ENCODE peak calls at places on chromosomes 2 and 18, in seven cellular contexts. A, S, M, T, P, O and H are unnamed samples.

GRCh38 chr2:230787101-230787500 is 74.5 kb downstream of the CAB39 start:
- DNase-seq in M (no peak), T (no peak), S (no peak), P (no peak), O (no peak), A (no peak), H (no peak)

GRCh38 chr2:6184532-6185302 is 492.5 kb downstream of the SOX11 start:
- DNase-seq in M (no peak), A (no peak), O (no peak), P (no peak), T (no peak), S (no peak), H (no peak)

GRCh38 chr18:70288171-70288850 is 534 bp upstream of the SOCS6 start:
- DNase-seq in O (no peak), P (no peak), T (peak), S (no peak), M (no peak), A (peak), H (no peak)

GRCh38 chr2:162090109-162090508 is 16.1 kb upstream of the DPP4 start:
- DNase-seq in O (no peak), A (no peak), S (peak), P (no peak), T (no peak), M (no peak), H (no peak)

GRCh38 chr2:201127570-201127969 is 11.6 kb downstream of the CFLAR start:
- DNase-seq in O (peak), S (peak), A (no peak), P (no peak), M (no peak), T (no peak), H (no peak)

GRCh38 chr2:239502430-239503221 is 101.8 kb upstream of the HDAC4 start:
- DNase-seq in T (no peak), O (no peak), M (no peak), S (no peak), P (no peak), A (peak), H (no peak)

GRCh38 chr18:44356566-44357157 is 324.0 kb upstream of the SETBP1 start:
- DNase-seq in S (no peak), M (no peak), T (no peak), O (no peak), P (no peak), A (peak), H (no peak)

GRCh38 chr2:134253804-134254203 is at the start of gene MGAT5:
- DNase-seq in S (peak), O (no peak), T (no peak), A (no peak), M (no peak), P (no peak), H (no peak)

GRCh38 chr2:237864940-237865622 is 5.7 kb downstream of the RAMP1 start:
- DNase-seq in M (peak), A (peak), O (no peak), T (peak), P (no peak), S (peak), H (no peak)

GRCh38 chr18:12282436-12283039 is 25.5 kb upstream of the TUBB6 start:
- DNase-seq in O (peak), P (no peak), T (no peak), M (peak), A (no peak), S (peak), H (peak)

GRCh38 chr2:188909036-188909435 is 65.1 kb upstream of the COL3A1 start:
- DNase-seq in M (no peak), T (no peak), S (peak), O (peak), P (no peak), A (no peak), H (no peak)

GRCh38 chr2:176584333-176584732 is 315.1 kb downstream of the MTX2 start:
- DNase-seq in T (no peak), P (no peak), A (no peak), S (peak), O (no peak), M (no peak), H (no peak)

GRCh38 chr2:238154570-238154969 is 4.2 kb upstream of the ERFE start:
- DNase-seq in A (no peak), M (no peak), O (no peak), S (no peak), P (no peak), T (no peak), H (no peak)

GRCh38 chr18:74023220-74023619 is 124.4 kb downstream of the FBXO15 start:
- DNase-seq in M (no peak), P (no peak), O (no peak), A (no peak), T (no peak), S (no peak), H (no peak)

GRCh38 chr2:54206596-54206995 is 49.4 kb downstream of the TSPYL6 start:
- DNase-seq in M (no peak), O (no peak), T (no peak), P (no peak), A (no peak), S (peak), H (no peak)

GRCh38 chr18:33116376-33116775 is 324.1 kb downstream of the CCDC178 start:
- DNase-seq in P (no peak), A (peak), T (no peak), S (peak), M (no peak), O (no peak), H (no peak)

GRCh38 chr2:196808281-196808680 is 874 bp downstream of the C2orf66 start:
- DNase-seq in P (no peak), T (no peak), M (no peak), O (no peak), S (no peak), A (no peak), H (no peak)

GRCh38 chr2:136058262-136058661 is 59.7 kb downstream of the CXCR4 start:
- DNase-seq in O (no peak), S (no peak), M (no peak), T (no peak), A (no peak), P (no peak), H (no peak)

GRCh38 chr2:22281033-22281432 is 1103.9 kb upstream of the KLHL29 start:
- DNase-seq in T (no peak), P (no peak), A (no peak), M (no peak), O (peak), S (peak), H (no peak)

GRCh38 chr2:229154381-229154780 is 116.7 kb downstream of the PID1 start:
- DNase-seq in O (no peak), A (no peak), T (no peak), S (no peak), P (no peak), M (no peak), H (no peak)

GRCh38 chr2:105411720-105412407 is 13.0 kb upstream of the FHL2 start:
- DNase-seq in T (no peak), A (no peak), S (no peak), M (no peak), O (no peak), P (no peak), H (no peak)

GRCh38 chr18:72868666-72869661 is 1.2 kb upstream of the NETO1 start:
- DNase-seq in T (no peak), O (no peak), S (no peak), A (no peak), M (no peak), P (no peak), H (no peak)

GRCh38 chr2:98948956-98949739 is 13.1 kb upstream of the CRACDL start:
- DNase-seq in S (no peak), O (no peak), A (no peak), P (no peak), T (no peak), M (no peak), H (no peak)

GRCh38 chr2:10319892-10320574 is 17.3 kb downstream of the HPCAL1 start:
- DNase-seq in O (no peak), S (no peak), T (no peak), M (no peak), P (no peak), A (no peak), H (no peak)

GRCh38 chr2:150532883-150533282 is 45.4 kb upstream of the RND3 start:
- DNase-seq in S (peak), A (no peak), O (no peak), T (no peak), P (no peak), M (no peak), H (no peak)

GRCh38 chr2:106158131-106158530 is 36.0 kb downstream of the UXS1 start:
- DNase-seq in S (no peak), O (no peak), T (no peak), A (no peak), M (no peak), P (no peak), H (no peak)

GRCh38 chr2:237911363-237912017 is 52.1 kb downstream of the RAMP1 start:
- DNase-seq in S (no peak), O (no peak), A (no peak), M (no peak), T (peak), P (no peak), H (no peak)

GRCh38 chr2:240959941-240960308 is 38.5 kb upstream of the SNED1 start:
- DNase-seq in A (no peak), T (peak), O (no peak), S (no peak), M (no peak), P (no peak), H (no peak)

GRCh38 chr2:67709835-67710234 is 312.7 kb downstream of the ETAA1 start:
- DNase-seq in M (no peak), P (no peak), O (no peak), T (no peak), S (no peak), A (no peak), H (no peak)

GRCh38 chr2:172698041-172698863 is 37.4 kb upstream of the RAPGEF4 start:
- DNase-seq in A (no peak), M (peak), S (peak), T (no peak), O (peak), P (no peak), H (peak)

GRCh38 chr2:65491381-65491903 is 59.0 kb upstream of the SPRED2 start:
- DNase-seq in S (no peak), A (no peak), M (no peak), T (no peak), O (no peak), P (no peak), H (no peak)

GRCh38 chr2:8049851-8050571 is 631.8 kb upstream of the ID2 start:
- DNase-seq in A (no peak), S (peak), P (no peak), O (no peak), T (no peak), M (no peak), H (no peak)

GRCh38 chr2:1481406-1482252 is 68.4 kb downstream of the TPO start:
- DNase-seq in M (no peak), S (no peak), P (no peak), O (no peak), A (peak), T (no peak), H (no peak)

GRCh38 chr2:68043719-68044498 is 18.9 kb downstream of the C1D start:
- DNase-seq in A (no peak), S (peak), P (no peak), T (no peak), M (no peak), O (peak), H (no peak)

GRCh38 chr18:58481321-58482180 is 147.3 kb downstream of the ALPK2 start:
- DNase-seq in S (no peak), A (no peak), O (no peak), T (no peak), P (no peak), M (no peak), H (no peak)

GRCh38 chr2:44342854-44343253 is 18.4 kb downstream of the PREPL start:
- DNase-seq in S (peak), O (no peak), A (no peak), M (no peak), P (no peak), T (no peak), H (no peak)
- TF ChIP-seq CTCF in S (peak), O (no peak), A (peak), M (peak), P (peak), T (no peak), H (peak)

DNA sequence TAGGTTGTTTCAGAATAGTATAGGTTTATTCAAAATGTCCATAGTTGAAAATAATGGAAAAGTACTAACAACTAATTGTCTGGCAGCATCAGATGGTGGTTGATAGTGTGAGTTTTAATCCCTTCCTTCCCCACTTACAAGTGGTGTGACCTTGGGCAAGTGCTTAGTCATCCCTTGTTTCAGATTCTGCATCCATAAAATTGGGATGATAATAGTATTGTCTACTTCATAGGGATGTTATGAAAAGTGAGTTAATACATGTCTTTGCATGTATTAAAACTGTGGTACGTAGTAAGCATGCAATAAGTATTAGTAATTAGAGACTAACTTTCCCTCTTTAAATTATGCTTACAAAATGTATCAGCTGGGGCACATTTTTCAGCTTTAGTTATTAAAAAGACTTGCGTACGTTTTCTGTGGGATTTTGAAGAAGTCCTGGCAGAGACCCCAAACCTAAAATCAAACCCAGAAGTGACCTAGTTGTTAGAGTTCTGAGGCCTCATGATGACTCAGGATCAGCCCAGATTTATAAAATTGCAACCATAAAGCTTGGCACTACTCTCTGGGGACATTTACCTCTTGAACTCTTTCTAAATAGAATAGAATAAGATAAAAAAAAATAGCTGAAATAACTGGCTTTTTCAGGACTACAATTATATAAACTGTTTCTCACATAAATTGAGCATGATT is 8.6 kb downstream of the ITGA4 start:
- DNase-seq in O (no peak), P (no peak), A (no peak), M (peak), T (no peak), S (peak), H (peak)
- H3K4me3 ChIP-seq in O (no peak), P (no peak), A (no peak), M (no peak), T (no peak), S (no peak), H (no peak)

DNA sequence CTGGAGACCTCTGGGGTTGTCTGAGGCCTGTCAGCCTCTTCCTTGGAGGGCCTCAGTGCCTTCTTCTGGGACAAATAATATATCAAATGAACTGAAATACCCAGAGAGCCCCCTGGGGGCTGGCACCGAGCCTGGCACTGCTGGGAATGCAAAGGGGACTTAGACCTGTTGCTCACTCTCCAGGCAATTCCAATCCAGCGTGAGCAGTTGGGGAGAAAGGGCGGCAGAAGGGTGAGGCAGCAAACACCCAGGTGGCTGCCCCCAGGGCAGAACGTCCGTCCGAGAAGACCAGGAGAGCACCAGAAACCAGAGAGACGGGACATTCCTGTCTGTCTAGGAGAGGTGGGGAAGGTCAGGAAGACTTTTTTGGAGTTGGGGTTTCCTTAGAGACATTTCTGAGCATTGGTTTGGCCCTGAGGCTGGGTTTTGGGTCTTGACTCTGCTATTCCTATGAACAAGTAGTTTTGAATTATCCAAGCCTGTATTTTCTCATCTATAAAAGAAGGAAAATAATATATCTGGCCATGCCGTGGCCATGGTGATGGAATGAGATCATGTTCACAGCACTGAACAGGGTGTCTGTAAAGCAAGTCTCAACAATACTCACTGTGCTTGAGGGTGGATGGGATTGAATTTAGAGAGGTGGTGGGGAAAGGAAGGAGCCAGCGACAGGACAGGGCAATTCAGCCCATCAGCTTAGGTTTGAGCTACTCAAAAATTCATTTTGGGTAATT is 44.3 kb upstream of the ZBTB7C start:
- DNase-seq in P (no peak), A (no peak), M (no peak), T (no peak), S (peak), O (no peak), H (no peak)
- TF ChIP-seq CTCF in P (no peak), A (no peak), M (no peak), T (no peak), S (no peak), O (no peak), H (no peak)

GRCh38 chr2:23386422-23387220 is 1.6 kb downstream of the KLHL29 start:
- DNase-seq in M (no peak), T (peak), A (peak), O (no peak), S (no peak), P (no peak), H (no peak)

GRCh38 chr2:23387221-23387550 is 2.2 kb downstream of the KLHL29 start:
- DNase-seq in S (no peak), O (no peak), A (no peak), P (no peak), T (no peak), M (no peak), H (no peak)

GRCh38 chr2:23385351-23385747 is 370 bp downstream of the KLHL29 start:
- DNase-seq in A (peak), S (peak), O (no peak), P (no peak), M (no peak), T (peak), H (no peak)

GRCh38 chr2:23384551-23385349 is at the start of gene KLHL29:
- DNase-seq in T (peak), P (peak), M (no peak), A (peak), O (no peak), S (peak), H (no peak)

DNA sequence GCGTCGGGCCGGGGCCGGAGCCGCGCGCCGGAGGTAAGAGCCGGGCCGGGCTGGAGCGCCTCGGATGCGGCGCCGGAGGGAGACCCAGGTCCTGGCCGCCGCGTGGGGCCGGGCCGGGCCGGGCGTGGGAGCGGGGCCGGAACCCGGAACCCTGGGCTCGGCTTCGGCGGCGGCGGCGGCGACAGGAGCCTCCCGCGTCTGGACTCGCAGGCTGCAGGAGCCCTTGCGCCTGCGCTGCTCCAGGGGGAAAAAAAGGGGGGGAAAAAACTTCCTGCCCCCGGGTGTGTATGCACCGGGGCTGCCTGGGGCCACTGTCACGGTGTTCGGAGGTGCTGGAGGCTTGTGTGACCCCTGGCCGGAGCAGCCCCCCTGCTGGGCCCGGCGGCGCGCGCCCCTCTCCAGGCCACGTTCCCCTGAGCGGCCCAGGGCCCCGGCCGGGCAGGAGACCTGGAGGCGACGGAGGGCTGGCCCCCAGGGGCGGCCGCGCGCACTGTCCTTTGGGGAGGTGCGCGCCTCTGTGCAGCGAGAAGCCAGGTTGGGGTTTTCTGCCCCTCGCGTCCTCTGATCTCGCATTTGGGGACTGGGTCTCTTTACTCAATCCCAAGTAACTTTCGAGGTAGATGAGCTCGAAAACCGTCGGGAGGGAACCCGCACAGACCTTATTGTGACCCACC is 906 bp downstream of the KLHL29 start:
- DNase-seq in A (peak), M (no peak), S (no peak), O (no peak), P (no peak), T (peak), H (no peak)
- H3K4me3 ChIP-seq in A (peak), M (peak), S (peak), O (peak), P (peak), T (peak), H (peak)